ENCODE peak calls at places on chromosomes 12 and 14, in five cellular contexts. Y, Q, Z, P and G are unnamed samples.

GRCh38 chr12:76449993-76450392 is 101.8 kb upstream of the BBS10 start:
- DNase-seq in P (no peak), Y (no peak), Q (no peak), Z (no peak), G (no peak)

GRCh38 chr12:58416211-58416610 is 474.8 kb downstream of the ATP23 start:
- DNase-seq in Z (no peak), Q (no peak), P (no peak), Y (peak; percentile 94), G (no peak)

GRCh38 chr12:6532927-6533652 is 1.2 kb upstream of the GAPDH start:
- DNase-seq in P (peak; percentile 58), Z (no peak), Y (peak; percentile 46), Q (peak; percentile 62), G (peak; percentile 67)

GRCh38 chr12:6059221-6059620 is 65.2 kb downstream of the VWF start:
- DNase-seq in Q (no peak), Y (no peak), P (no peak), Z (no peak), G (no peak)

GRCh38 chr14:24272442-24272841 is 1.0 kb upstream of the RABGGTA start:
- DNase-seq in Q (no peak), P (no peak), Z (no peak), Y (no peak), G (no peak)

GRCh38 chr12:64532734-64533351 is 77.5 kb upstream of the RASSF3 start:
- DNase-seq in Q (no peak), Y (no peak), P (no peak), Z (no peak), G (no peak)

GRCh38 chr12:101327054-101327453 is 47.1 kb downstream of the UTP20 start:
- DNase-seq in Y (no peak), P (no peak), Q (no peak), Z (no peak), G (no peak)

GRCh38 chr12:99544457-99544856 is 103.1 kb upstream of the GARIN6 start:
- DNase-seq in Q (no peak), P (no peak), Z (no peak), Y (no peak), G (no peak)

GRCh38 chr12:124618291-124618902 is 51.0 kb upstream of the NCOR2 start:
- DNase-seq in Y (no peak), Z (no peak), P (no peak), Q (no peak), G (no peak)

GRCh38 chr14:51576899-51577298 is 74.8 kb upstream of the FRMD6 start:
- DNase-seq in Z (no peak), Y (no peak), P (no peak), Q (no peak), G (no peak)

GRCh38 chr12:56518570-56518969 is 3.0 kb upstream of the RBMS2 start:
- DNase-seq in Z (no peak), P (no peak), Q (no peak), Y (no peak), G (no peak)

GRCh38 chr14:67566908-67567307 is 33.2 kb downstream of the PIGH start:
- DNase-seq in Y (peak; percentile 11), P (no peak), Z (no peak), Q (no peak), G (no peak)

GRCh38 chr12:11813422-11813813 is 163.9 kb downstream of the ETV6 start:
- DNase-seq in Y (no peak), Z (no peak), P (no peak), Q (no peak), G (no peak)

GRCh38 chr14:102775855-102776760 is 1.1 kb upstream of the TRAF3 start:
- DNase-seq in P (no peak), Q (no peak), Y (no peak), Z (no peak), G (no peak)

GRCh38 chr14:44564908-44565307 is 57.8 kb upstream of the FSCB start:
- DNase-seq in P (no peak), Z (no peak), Y (no peak), Q (no peak), G (no peak)

GRCh38 chr12:129080413-129080812 is 227.1 kb downstream of the GLT1D1 start:
- DNase-seq in Y (no peak), P (no peak), Q (no peak), Z (no peak), G (no peak)

GRCh38 chr12:48084066-48084465 is 21.8 kb downstream of the SENP1 start:
- DNase-seq in P (no peak), Y (no peak), Q (no peak), Z (no peak), G (peak; percentile 10)

GRCh38 chr12:66329941-66330340 is 27.6 kb downstream of the HELB start:
- DNase-seq in Y (no peak), P (no peak), Q (no peak), Z (no peak), G (no peak)

GRCh38 chr14:44135972-44136371 is 371.1 kb downstream of the FSCB start:
- DNase-seq in P (no peak), Y (no peak), Z (no peak), Q (no peak), G (no peak)

GRCh38 chr12:132639996-132640520 is 21.5 kb downstream of the P2RX2 start:
- DNase-seq in Q (no peak), P (no peak), Z (no peak), Y (no peak), G (no peak)

GRCh38 chr12:119307747-119308146 is 26.8 kb upstream of the CCDC60 start:
- DNase-seq in Q (no peak), Y (no peak), P (no peak), Z (no peak), G (no peak)

GRCh38 chr14:34147461-34147860 is 196.6 kb upstream of the EGLN3 start:
- DNase-seq in P (no peak), Z (no peak), Q (no peak), Y (no peak), G (no peak)